ENCODE peak calls at places on chromosomes 13 and 19, in nine cellular contexts. O is frontal cortex, H is neural crest cell, N is GDM1, G is NCI-H1092 treated with DMSO at 0.1 percent for 48 hours, I is mucosa of gallbladder, R is GM12865, M is HCEC 1CT, V is colonic mucosa. S is an unnamed sample.

GRCh38 chr19:37931941-37932655 is 25.1 kb downstream of the SIPA1L3 start:
- DNase-seq in O (no peak), H (peak), N (peak), G (peak), I (peak), R (peak), M (peak), V (peak), S (peak)

GRCh38 chr19:39498262-39499081 is at the start of gene DLL3:
- DNase-seq in O (no peak), H (peak), N (no peak), G (peak), I (no peak), R (no peak), M (no peak), V (no peak), S (peak)

GRCh38 chr19:51123381-51124186 is 1.1 kb upstream of the SIGLEC9 start:
- DNase-seq in O (no peak), H (no peak), N (no peak), G (no peak), I (no peak), R (no peak), M (no peak), V (no peak), S (no peak)

GRCh38 chr19:45772912-45773311 is 3.9 kb upstream of the SIX5 start:
- DNase-seq in O (no peak), H (no peak), N (no peak), G (no peak), I (no peak), R (no peak), M (no peak), V (no peak), S (no peak)

GRCh38 chr13:91362908-91363307 is 15.4 kb downstream of the MIR17HG start:
- DNase-seq in O (no peak), H (no peak), N (no peak), G (no peak), I (no peak), R (no peak), M (no peak), V (no peak), S (no peak)

GRCh38 chr13:107301724-107302374 is 733.9 kb upstream of the ARGLU1 start:
- DNase-seq in O (no peak), H (no peak), N (no peak), G (peak), I (no peak), R (no peak), M (peak), V (no peak), S (no peak)

GRCh38 chr19:3983936-3984583 is 1.2 kb downstream of the EEF2 start:
- DNase-seq in O (no peak), H (no peak), N (no peak), G (no peak), I (no peak), R (peak), M (peak), V (peak), S (no peak)

GRCh38 chr13:70905035-70905434 is 796.8 kb upstream of the KLHL1 start:
- DNase-seq in O (no peak), H (no peak), N (no peak), G (no peak), I (no peak), R (no peak), M (no peak), V (no peak), S (peak)

GRCh38 chr19:41887711-41888382 is 4.9 kb downstream of the ARHGEF1 start:
- DNase-seq in O (peak), H (no peak), N (no peak), G (no peak), I (peak), R (peak), M (no peak), V (peak), S (no peak)

GRCh38 chr19:16661480-16662034 is 618 bp downstream of the TMEM38A start:
- DNase-seq in O (no peak), H (no peak), N (no peak), G (peak), I (no peak), R (peak), M (no peak), V (peak), S (peak)

S was measured in SJCRH30.